ENCODE peak calls at places on chromosomes 4 and X, in ten cellular contexts. P is AG04450, Y is transverse colon, H is stomach, C is MCF 10A, Q is HFF-Myc, Z is Calu3, U is neural crest cell, A is AG09309, M is epithelial cell of esophagus. T is an unnamed sample.

GRCh38 chr4:125390727-125391126 is 76.0 kb downstream of the FAT4 start:
- DNase-seq in P (no peak), Y (no peak), H (no peak), C (no peak), Q (no peak), Z (no peak), U (no peak), A (no peak), M (no peak), T (no peak)

GRCh38 chrX:65596270-65596669 is 61.7 kb upstream of the LAS1L start:
- DNase-seq in P (no peak), Y (peak; percentile 24), H (no peak), C (peak; percentile 68), Q (no peak), Z (no peak), U (no peak), A (peak; percentile 13), M (peak; percentile 68), T (no peak)

GRCh38 chrX:53438174-53438831 is 4.1 kb upstream of the HSD17B10 start:
- DNase-seq in P (no peak), Y (no peak), H (no peak), C (no peak), Q (no peak), Z (no peak), U (no peak), A (no peak), M (no peak), T (no peak)

GRCh38 chr4:26238782-26239647 is 81.8 kb upstream of the RBPJ start:
- DNase-seq in P (no peak), Y (no peak), H (no peak), C (no peak), Q (no peak), Z (no peak), U (peak; percentile 8), A (no peak), M (no peak), T (no peak)

GRCh38 chrX:76029385-76029784 is 143.5 kb upstream of the PBDC1 start:
- DNase-seq in P (no peak), Y (no peak), H (no peak), C (no peak), Q (no peak), Z (no peak), U (no peak), A (no peak), M (no peak), T (no peak)

GRCh38 chr4:24753519-24753918 is 41.9 kb upstream of the SOD3 start:
- DNase-seq in P (no peak), Y (no peak), H (no peak), C (peak; percentile 88), Q (no peak), Z (peak; percentile 52), U (no peak), A (no peak), M (peak; percentile 100), T (no peak)

GRCh38 chrX:30373479-30373878 is 64.3 kb upstream of the NR0B1 start:
- DNase-seq in P (no peak), Y (no peak), H (no peak), C (no peak), Q (no peak), Z (no peak), U (no peak), A (no peak), M (no peak), T (no peak)

GRCh38 chr4:99723555-99724450 is 66.2 kb upstream of the C4orf54 start:
- DNase-seq in P (peak; percentile 63), Y (peak; percentile 76), H (peak; percentile 71), C (peak; percentile 93), Q (peak; percentile 14), Z (peak; percentile 31), U (no peak), A (peak; percentile 10), M (peak; percentile 93), T (no peak)

GRCh38 chr4:186685744-186686143 is 37.9 kb downstream of the FAT1 start:
- DNase-seq in P (peak; percentile 59), Y (no peak), H (no peak), C (peak; percentile 69), Q (peak; percentile 77), Z (no peak), U (no peak), A (peak; percentile 61), M (peak; percentile 79), T (no peak)

GRCh38 chr4:85697864-85698263 is 222.9 kb downstream of the ARHGAP24 start:
- DNase-seq in P (no peak), Y (no peak), H (no peak), C (no peak), Q (no peak), Z (no peak), U (no peak), A (no peak), M (no peak), T (no peak)

GRCh38 chr4:85700362-85700761 is 225.4 kb downstream of the ARHGAP24 start:
- DNase-seq in P (no peak), Y (no peak), H (no peak), C (no peak), Q (no peak), Z (no peak), U (no peak), A (no peak), M (no peak), T (no peak)

GRCh38 chr4:85701881-85702321 is 227.0 kb downstream of the ARHGAP24 start:
- DNase-seq in P (no peak), Y (no peak), H (no peak), C (no peak), Q (no peak), Z (no peak), U (no peak), A (no peak), M (no peak), T (no peak)

GRCh38 chr4:85696661-85697060 is 221.7 kb downstream of the ARHGAP24 start:
- DNase-seq in P (no peak), Y (no peak), H (no peak), C (no peak), Q (no peak), Z (no peak), U (no peak), A (no peak), M (no peak), T (no peak)
- TF ChIP-seq CTCF in P (no peak), Y (no peak), H (no peak), C (no peak), Q (no peak), Z (no peak), U (no peak), A (no peak), M (no peak), T (no peak)

GRCh38 chr4:185128272-185129119 is 14.6 kb upstream of the SLC25A4 start:
- DNase-seq in P (no peak), Y (peak; percentile 22), H (no peak), C (no peak), Q (no peak), Z (peak; percentile 24), U (no peak), A (no peak), M (peak; percentile 60), T (peak; percentile 35)
- TF ChIP-seq CTCF in P (no peak), Y (peak; percentile 11), H (peak; percentile 18), C (no peak), Q (no peak), Z (no peak), U (peak; percentile 50), A (no peak), M (no peak), T (peak; percentile 50)

GRCh38 chrX:1169198-1169597 is 43.3 kb downstream of the CRLF2 start:
- DNase-seq in P (no peak), Y (no peak), H (no peak), C (no peak), Q (no peak), Z (no peak), U (no peak), A (no peak), M (no peak), T (no peak)

GRCh38 chrX:1167466-1167865 is 45.0 kb downstream of the CRLF2 start:
- DNase-seq in P (no peak), Y (no peak), H (no peak), C (no peak), Q (no peak), Z (no peak), U (no peak), A (no peak), M (no peak), T (no peak)

GRCh38 chrX:1170243-1170642 is 42.2 kb downstream of the CRLF2 start:
- DNase-seq in P (no peak), Y (no peak), H (no peak), C (no peak), Q (no peak), Z (no peak), U (no peak), A (no peak), M (no peak), T (no peak)

GRCh38 chrX:1165535-1166196 is 46.8 kb downstream of the CRLF2 start:
- DNase-seq in P (no peak), Y (no peak), H (no peak), C (peak; percentile 3), Q (no peak), Z (no peak), U (no peak), A (no peak), M (no peak), T (no peak)

DNA sequence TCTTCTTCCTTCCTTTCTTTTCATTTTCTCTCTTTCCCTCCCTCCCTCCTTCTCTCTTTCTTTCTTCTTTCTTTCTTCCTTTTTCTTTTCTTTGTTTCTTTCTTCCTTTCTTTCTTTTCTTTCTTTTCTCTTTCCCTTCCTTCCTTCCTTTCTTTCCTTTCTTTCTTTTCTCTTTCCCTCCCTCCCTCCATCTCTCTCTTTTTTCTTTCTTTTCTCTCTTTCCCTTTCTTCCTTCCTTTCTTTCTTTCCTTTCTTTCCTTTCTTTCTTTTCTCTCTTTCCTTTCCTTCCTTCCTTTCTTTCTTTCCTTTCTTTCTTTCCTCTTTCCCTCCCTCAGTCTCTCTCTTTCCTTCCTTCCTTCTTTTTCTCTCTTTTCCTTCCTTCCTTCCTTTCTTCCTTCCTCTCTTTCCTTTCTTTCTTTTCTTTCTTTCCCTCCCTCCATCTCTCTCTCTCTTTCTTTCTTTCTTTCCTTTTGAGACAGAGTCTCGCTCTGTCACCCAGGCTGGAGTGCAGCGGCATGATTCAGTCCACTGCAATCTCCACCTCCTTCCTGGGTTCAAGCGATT is 44.4 kb downstream of the CRLF2 start:
- DNase-seq in P (no peak), Y (no peak), H (no peak), C (no peak), Q (no peak), Z (no peak), U (no peak), A (no peak), M (no peak), T (no peak)
- TF ChIP-seq CTCF in P (no peak), Y (no peak), H (no peak), C (no peak), Q (no peak), Z (no peak), U (no peak), A (no peak), M (no peak), T (no peak)

GRCh38 chr4:47926667-47927258 is 12.4 kb upstream of the NFXL1 start:
- DNase-seq in P (no peak), Y (peak; percentile 51), H (peak; percentile 61), C (peak; percentile 62), Q (no peak), Z (peak; percentile 67), U (peak; percentile 60), A (peak; percentile 2), M (peak; percentile 62), T (peak; percentile 56)
- TF ChIP-seq CTCF in P (peak; percentile 75), Y (peak; percentile 56), H (peak; percentile 17), C (peak; percentile 39), Q (peak; percentile 75), Z (peak; percentile 56), U (peak; percentile 79), A (peak; percentile 72), M (peak; percentile 81), T (peak; percentile 80)